ENCODE peak calls at places on chromosomes 16 and 17, in ten cellular contexts. D is right cardiac atrium; W is activated CD4-positive, alpha-beta T cell treated with anti-CD3 and anti-CD28 coated beads for 36 hours; A is sciatic nerve; V is memory B cell; B is upper lobe of left lung; S is stimulated activated naive CD8-positive, alpha-beta T cell treated with anti-CD3 and anti-CD28 coated beads, Interleukin-15, Interleukin-2, amounts not matched to agents 100 U/mL and 50 U/mL, for 24 hours; U is CD4-positive, alpha-beta T cell; E is lower lobe of right lung; M is T-helper 17 cell. I is an unnamed sample.
A peak's percentile ranks its signal among the peaks of the same experiment; 100 is the strongest.

GRCh38 chr17:36597866-36598777 is 3.3 kb upstream of the MRM1 start:
- ATAC-seq in D (no peak), M (no peak), A (no peak), S (no peak), B (no peak), U (no peak), E (no peak), W (no peak), V (no peak), I (no peak)

GRCh38 chr17:45261577-45262515 is at the start of gene SPATA32:
- ATAC-seq in V (peak; percentile 82), S (peak; percentile 81), D (peak; percentile 57), U (peak; percentile 88), A (peak; percentile 67), E (peak; percentile 79), W (peak; percentile 80), M (peak; percentile 86), B (peak; percentile 65), I (peak; percentile 43)

GRCh38 chr17:74012465-74012864 is 191.0 kb upstream of the RPL38 start:
- ATAC-seq in A (no peak), D (no peak), S (no peak), U (peak; percentile 98), M (peak; percentile 87), V (no peak), B (no peak), E (no peak), W (peak; percentile 82), I (no peak)

GRCh38 chr17:5583426-5584382 is 605 bp downstream of the NLRP1 start:
- ATAC-seq in W (peak; percentile 16), V (peak; percentile 16), D (peak; percentile 51), U (peak; percentile 11), A (peak; percentile 62), S (peak; percentile 11), M (peak; percentile 5), B (peak; percentile 42), E (peak; percentile 31), I (peak; percentile 8)

GRCh38 chr17:65260626-65261025 is 123.5 kb downstream of the RGS9 start:
- ATAC-seq in B (no peak), S (no peak), E (no peak), D (no peak), M (no peak), A (no peak), U (no peak), V (no peak), W (no peak), I (no peak)

GRCh38 chr16:52546291-52546941 is 527 bp downstream of the TOX3 start:
- ATAC-seq in M (no peak), S (no peak), A (no peak), E (peak; percentile 49), B (peak; percentile 28), D (no peak), W (no peak), U (no peak), V (no peak), I (no peak)

GRCh38 chr17:46983782-46984181 is 4.7 kb upstream of the RPRML start:
- ATAC-seq in E (no peak), V (no peak), S (no peak), A (no peak), D (no peak), M (no peak), B (no peak), U (no peak), W (no peak), I (no peak)

GRCh38 chr16:89863741-89864391 is 9.5 kb upstream of the TCF25 start:
- ATAC-seq in V (peak; percentile 72), D (peak; percentile 61), M (peak; percentile 72), U (peak; percentile 59), S (peak; percentile 24), W (peak; percentile 67), B (no peak), A (peak; percentile 42), E (peak; percentile 62), I (peak; percentile 46)

GRCh38 chr16:86819523-86819887 is 241.2 kb downstream of the FOXL1 start:
- ATAC-seq in B (no peak), V (no peak), U (no peak), W (no peak), E (no peak), D (no peak), M (no peak), A (no peak), S (no peak), I (no peak)

GRCh38 chr17:8152112-8152775 is at the start of gene PER1:
- ATAC-seq in S (peak; percentile 33), E (peak; percentile 67), A (peak; percentile 52), D (peak; percentile 67), M (peak; percentile 31), W (peak; percentile 36), V (peak; percentile 1), U (peak; percentile 9), B (peak; percentile 82), I (peak; percentile 47)

GRCh38 chr17:49695698-49696232 is 12.0 kb downstream of the SLC35B1 start:
- ATAC-seq in E (no peak), U (no peak), M (peak; percentile 16), A (no peak), W (peak; percentile 34), B (no peak), D (no peak), V (peak; percentile 7), S (peak; percentile 27), I (no peak)

GRCh38 chr17:39139561-39139960 is 11.9 kb downstream of the PLXDC1 start:
- ATAC-seq in E (no peak), D (no peak), M (no peak), U (no peak), B (no peak), S (no peak), V (no peak), A (no peak), W (no peak), I (no peak)

GRCh38 chr17:78597923-78598545 is 20.8 kb upstream of the DNAH17 start:
- ATAC-seq in W (no peak), S (no peak), V (no peak), E (no peak), B (no peak), A (no peak), U (no peak), M (no peak), D (no peak), I (no peak)

GRCh38 chr16:31529398-31530312 is 2.0 kb downstream of the AHSP start:
- ATAC-seq in V (peak; percentile 14), S (no peak), A (peak; percentile 30), B (peak; percentile 56), U (peak; percentile 68), D (peak; percentile 50), W (peak; percentile 36), M (no peak), E (peak; percentile 80), I (peak; percentile 48)

GRCh38 chr16:79469999-79470398 is 130.5 kb downstream of the MAF start:
- ATAC-seq in E (peak; percentile 29), W (no peak), D (peak; percentile 67), M (no peak), B (peak; percentile 12), A (peak; percentile 32), V (no peak), S (no peak), U (no peak), I (peak; percentile 43)